ENCODE peak calls at places on chromosomes 16 and 17, in five cellular contexts. M, J, I, A and D are unnamed samples.

GRCh38 chr16:79677799-79678525 is 77.4 kb upstream of the MAF start:
- DNase-seq in M (no peak), J (no peak), I (no peak), A (no peak), D (no peak)

GRCh38 chr16:85879975-85880831 is 18.8 kb upstream of the IRF8 start:
- DNase-seq in M (no peak), J (no peak), I (no peak), A (no peak), D (no peak)

GRCh38 chr17:74859439-74860228 is at the start of gene GRIN2C:
- DNase-seq in M (peak), J (no peak), I (no peak), A (no peak), D (peak)

GRCh38 chr16:25823891-25824290 is 132.1 kb downstream of the HS3ST4 start:
- DNase-seq in M (no peak), J (no peak), I (no peak), A (no peak), D (no peak)

GRCh38 chr16:87464691-87465300 is 28.0 kb downstream of the ZCCHC14 start:
- DNase-seq in M (peak), J (peak), I (no peak), A (no peak), D (peak)

GRCh38 chr17:74935048-74935447 is 650 bp upstream of the OTOP3 start:
- DNase-seq in M (no peak), J (no peak), I (no peak), A (no peak), D (no peak)

GRCh38 chr16:69839798-69840409 is 77.8 kb downstream of the WWP2 start:
- DNase-seq in M (no peak), J (peak), I (peak), A (no peak), D (no peak)

GRCh38 chr16:22163806-22164205 is 1.5 kb downstream of the SDR42E2 start:
- DNase-seq in M (no peak), J (no peak), I (no peak), A (no peak), D (no peak)

GRCh38 chr17:75518201-75518600 is 1.9 kb downstream of the TSEN54 start:
- DNase-seq in M (no peak), J (no peak), I (no peak), A (no peak), D (peak)

GRCh38 chr16:62035115-62036092 is 834 bp downstream of the CDH8 start:
- DNase-seq in M (peak), J (no peak), I (no peak), A (no peak), D (no peak)

GRCh38 chr17:46971647-46972300 is 7.3 kb downstream of the RPRML start:
- DNase-seq in M (no peak), J (no peak), I (no peak), A (no peak), D (no peak)

GRCh38 chr16:85441890-85442670 is 171.0 kb upstream of the GSE1 start:
- DNase-seq in M (no peak), J (no peak), I (no peak), A (no peak), D (no peak)

GRCh38 chr17:50919321-50920040 is 53.3 kb upstream of the TOB1 start:
- DNase-seq in M (peak), J (peak), I (peak), A (peak), D (peak)

GRCh38 chr17:17971431-17972125 is 622 bp downstream of the TOM1L2 start:
- DNase-seq in M (peak), J (peak), I (peak), A (peak), D (peak)

GRCh38 chr17:74240637-74241036 is 27.3 kb downstream of the TTYH2 start:
- DNase-seq in M (peak), J (no peak), I (no peak), A (no peak), D (no peak)

GRCh38 chr17:9026741-9027140 is 5.4 kb downstream of the NTN1 start:
- DNase-seq in M (no peak), J (no peak), I (no peak), A (no peak), D (no peak)

GRCh38 chr17:13321932-13322701 is 279.6 kb downstream of the HS3ST3A1 start:
- DNase-seq in M (no peak), J (no peak), I (no peak), A (no peak), D (no peak)

GRCh38 chr17:61407211-61407911 is 7.7 kb downstream of the TBX2 start:
- DNase-seq in M (peak), J (peak), I (no peak), A (no peak), D (no peak)

GRCh38 chr17:40378966-40379365 is 14.4 kb upstream of the GJD3 start:
- DNase-seq in M (no peak), J (no peak), I (no peak), A (no peak), D (no peak)

GRCh38 chr16:35452471-35452870 is 1993.1 kb downstream of the TP53TG3F start:
- DNase-seq in M (no peak), J (no peak), I (no peak), A (no peak), D (no peak)

GRCh38 chr16:58628845-58629680 is 563 bp downstream of the CNOT1 start:
- DNase-seq in M (peak), J (peak), I (peak), A (no peak), D (peak)

DNA sequence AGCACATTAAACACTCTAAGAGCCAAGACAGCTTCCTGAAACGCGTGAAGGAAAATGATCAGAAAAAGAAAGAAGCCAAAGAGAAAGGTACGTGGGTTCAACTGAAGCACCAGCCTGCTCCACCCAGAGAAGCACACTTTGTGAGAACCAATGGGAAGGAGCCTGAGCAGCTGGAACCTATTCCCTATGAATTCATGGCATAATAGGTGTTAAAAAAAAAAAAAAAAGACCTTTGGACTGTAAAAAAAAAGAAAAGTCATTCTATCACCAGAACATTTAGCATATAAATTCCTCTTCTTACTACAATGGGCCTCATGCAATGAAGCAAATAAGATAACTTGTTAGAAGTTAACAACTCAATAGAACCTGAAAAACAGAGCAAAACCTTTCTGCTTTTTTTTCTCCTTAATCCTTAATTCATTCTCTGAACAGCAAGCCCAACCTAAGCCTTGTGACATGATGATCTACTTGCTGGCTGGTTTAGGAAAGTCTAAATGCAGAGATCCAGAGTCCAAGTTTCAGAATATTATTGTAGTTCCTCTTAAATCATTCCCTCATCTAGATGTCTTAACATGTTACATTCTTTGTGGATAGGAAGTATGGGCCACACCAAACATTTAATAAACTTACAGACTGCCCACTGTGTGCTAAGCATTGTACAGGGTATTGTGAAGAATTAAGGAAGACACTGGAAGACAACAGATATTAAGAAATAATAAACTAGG is 45.4 kb downstream of the BRCA1 start:
- DNase-seq in M (no peak), J (no peak), I (no peak), A (no peak), D (no peak)
- TF ChIP-seq POLR2A in M (no peak), J (no peak), I (no peak), A (no peak), D (no peak)

DNA sequence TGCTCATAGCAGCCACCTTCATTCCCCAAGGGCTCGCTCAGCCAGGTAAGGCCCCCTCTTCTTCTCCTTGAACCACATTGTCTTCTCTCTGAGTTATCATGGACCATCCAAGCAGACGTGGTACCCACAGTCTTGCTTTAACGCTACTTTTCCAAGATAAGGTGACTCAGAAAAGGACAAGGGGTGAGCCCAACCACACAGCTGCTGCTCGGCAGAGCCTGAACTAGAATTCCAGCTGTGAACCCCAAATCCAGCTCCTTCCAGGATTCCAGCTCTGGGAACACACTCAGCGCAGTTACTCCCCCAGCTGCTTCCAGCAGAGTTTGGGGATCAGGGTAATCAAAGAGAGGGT is 272 bp downstream of the CCL2 start:
- DNase-seq in M (no peak), J (no peak), I (no peak), A (no peak), D (no peak)
- TF ChIP-seq POLR2A in M (no peak), J (peak), I (peak), A (no peak), D (no peak)

GRCh38 chr17:48234922-48235321 is 127.4 kb downstream of the SNX11 start:
- DNase-seq in M (no peak), J (no peak), I (no peak), A (no peak), D (no peak)
- TF ChIP-seq POLR2A in M (no peak), J (no peak), I (no peak), A (no peak), D (no peak)

DNA sequence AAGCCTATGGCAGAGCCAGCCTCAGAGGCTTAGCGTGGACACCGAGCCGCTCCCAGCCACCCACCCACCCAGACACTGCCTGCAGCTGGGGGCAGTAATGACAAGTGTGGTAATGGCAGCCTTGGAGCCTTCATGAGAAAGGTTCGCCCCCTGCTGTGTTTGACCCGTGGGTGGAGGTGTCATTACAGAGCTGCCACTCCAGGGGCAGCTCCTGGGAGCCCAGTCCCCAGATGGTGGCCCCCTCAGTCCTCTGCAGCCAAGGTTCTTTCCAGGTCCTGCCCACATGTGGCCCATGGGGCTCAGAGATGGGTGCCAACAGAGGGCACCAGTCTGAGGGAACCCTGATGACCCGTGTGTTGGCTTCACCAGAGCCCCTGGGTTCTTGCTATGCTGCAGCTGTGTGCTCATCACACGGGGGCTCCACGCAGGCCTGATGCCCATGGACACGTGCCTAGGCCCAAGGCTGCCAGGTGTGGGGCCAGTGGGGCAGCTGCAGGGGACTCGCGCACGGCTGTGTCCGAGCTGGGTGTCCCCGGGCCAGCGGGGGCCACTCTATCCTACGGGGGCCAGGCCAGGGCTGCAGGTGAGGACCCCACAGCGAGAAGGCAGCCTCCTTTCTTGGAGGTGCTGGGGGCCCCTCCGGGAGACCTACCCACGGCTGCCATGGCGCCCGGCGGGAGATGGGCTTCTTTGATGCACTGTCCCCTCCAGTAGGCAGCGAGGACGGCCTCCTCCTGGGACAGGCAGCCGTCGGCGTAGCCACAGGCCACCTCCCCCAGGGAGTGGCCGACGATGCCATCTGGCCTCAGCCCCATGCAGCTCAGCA is 8.1 kb downstream of the FASN start:
- DNase-seq in M (no peak), J (no peak), I (no peak), A (no peak), D (no peak)
- TF ChIP-seq POLR2A in M (no peak), J (no peak), I (no peak), A (no peak), D (no peak)

DNA sequence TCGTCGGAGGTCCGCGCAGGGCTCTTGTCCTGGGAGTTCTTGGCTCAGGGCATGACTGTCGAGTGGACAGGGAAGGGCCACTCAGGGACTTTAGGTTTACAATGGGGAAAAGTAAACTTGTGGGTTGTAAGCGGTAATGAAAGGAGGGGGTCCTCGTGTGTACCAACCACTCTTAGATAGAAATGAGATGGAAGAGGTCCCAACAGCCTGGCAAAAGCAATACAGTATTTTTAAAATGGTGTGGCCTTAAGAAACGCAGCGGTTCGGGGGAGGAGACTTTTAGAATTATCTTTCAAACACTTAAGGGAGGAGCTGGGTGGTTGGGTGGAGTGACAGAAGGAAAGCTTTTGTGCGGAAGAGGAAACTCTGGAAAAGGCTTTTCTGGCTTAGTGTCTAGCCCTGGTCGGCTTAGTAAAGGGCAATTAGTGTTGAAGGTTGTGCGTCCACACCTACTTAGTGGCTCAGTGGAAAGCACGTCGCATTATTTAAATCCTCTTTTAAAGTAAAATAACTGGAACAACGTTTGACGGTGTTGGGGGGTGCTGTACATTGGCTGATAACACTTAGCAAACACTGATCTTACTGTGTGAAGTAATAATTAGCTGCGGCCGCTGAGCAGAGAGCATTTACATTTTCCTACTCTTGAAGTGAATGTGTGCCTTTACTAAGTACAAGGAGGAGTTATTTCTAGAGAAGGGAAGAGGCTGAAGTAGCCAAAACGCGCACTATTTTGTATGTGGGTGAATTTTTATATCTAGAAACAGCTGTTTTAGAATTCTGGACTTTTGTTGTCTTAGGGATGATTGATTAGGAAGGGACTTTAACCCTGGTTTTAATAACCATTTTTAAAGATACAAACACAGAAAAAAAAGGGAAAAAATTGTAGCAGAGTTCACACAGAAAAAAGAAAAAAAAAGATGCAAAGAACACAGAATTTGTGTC is 1.0 kb downstream of the WSB1 start:
- DNase-seq in M (no peak), J (peak), I (peak), A (peak), D (peak)
- TF ChIP-seq POLR2A in M (peak), J (peak), I (peak), A (no peak), D (peak)